ENCODE peak calls at places on chromosomes 2 and 18, in seven cellular contexts. Y is HCT116, C is SK-N-SH, T is GM12878, B is H1, O is K562, H is HepG2. I is an unnamed sample.

GRCh38 chr2:106664669-106665068 is 177.5 kb downstream of the CD8B2 start:
- DNase-seq in Y (no peak), C (no peak), T (peak), B (no peak), O (no peak), H (no peak), I (no peak)

GRCh38 chr2:102061286-102061699 is 69.5 kb downstream of the IL1R2 start:
- DNase-seq in Y (no peak), C (no peak), T (no peak), B (no peak), O (no peak), H (no peak), I (no peak)

GRCh38 chr2:241223211-241224067 is 35.0 kb downstream of the ANO7 start:
- DNase-seq in Y (no peak), C (no peak), T (no peak), B (no peak), O (no peak), H (peak), I (no peak)

GRCh38 chr2:98049991-98050519 is 36.9 kb upstream of the VWA3B start:
- DNase-seq in Y (no peak), C (no peak), T (no peak), B (no peak), O (no peak), H (no peak), I (no peak)

GRCh38 chr2:145760781-145761649 is 1241.1 kb upstream of the ZEB2 start:
- DNase-seq in Y (no peak), C (no peak), T (no peak), B (no peak), O (no peak), H (peak), I (peak)

GRCh38 chr18:78561757-78562445 is 417.7 kb upstream of the SALL3 start:
- DNase-seq in Y (no peak), C (no peak), T (no peak), B (no peak), O (no peak), H (no peak), I (no peak)

GRCh38 chr18:29849145-29849544 is 1193.4 kb downstream of the DSC3 start:
- DNase-seq in Y (no peak), C (no peak), T (no peak), B (no peak), O (no peak), H (no peak), I (no peak)

GRCh38 chr18:46001892-46002291 is 34.8 kb upstream of the EPG5 start:
- DNase-seq in Y (no peak), C (no peak), T (no peak), B (no peak), O (no peak), H (no peak), I (no peak)

GRCh38 chr2:222859786-222860726 is 780 bp upstream of the ACSL3 start:
- DNase-seq in Y (no peak), C (peak), T (no peak), B (no peak), O (no peak), H (peak), I (no peak)

GRCh38 chr18:46071894-46072867 is at the start of gene PSTPIP2:
- DNase-seq in Y (peak), C (peak), T (no peak), B (peak), O (peak), H (no peak), I (no peak)

GRCh38 chr2:136932700-136933099 is 167.4 kb downstream of the THSD7B start:
- DNase-seq in Y (no peak), C (peak), T (no peak), B (peak), O (no peak), H (peak), I (peak)
- TF ChIP-seq SIN3A in Y (no peak), C (no peak), T (no peak), B (no peak), O (no peak), H (no peak), I (no peak)

DNA sequence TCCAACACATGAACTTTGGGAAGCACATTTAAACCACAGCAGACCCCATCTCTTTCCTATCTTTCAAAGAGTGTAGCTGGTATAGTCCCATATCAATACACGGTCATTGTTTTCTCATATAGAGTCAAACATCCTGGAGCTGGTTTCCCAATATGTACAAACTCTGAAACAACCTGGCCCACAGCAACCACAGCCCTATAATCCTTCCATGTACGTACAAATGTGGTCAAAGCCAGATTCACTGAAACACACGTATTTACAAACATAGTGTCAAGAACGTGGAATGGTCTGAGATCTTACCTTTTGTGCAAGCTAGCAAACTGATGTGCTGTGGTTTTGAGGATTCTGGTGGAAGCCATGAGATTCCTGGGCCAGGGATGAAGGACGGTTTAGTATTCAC is 97.3 kb downstream of the HS1BP3 start:
- DNase-seq in Y (no peak), C (no peak), T (no peak), B (no peak), O (no peak), H (peak), I (no peak)
- TF ChIP-seq SIN3A in Y (no peak), C (no peak), T (no peak), B (no peak), O (no peak), H (no peak), I (no peak)

DNA sequence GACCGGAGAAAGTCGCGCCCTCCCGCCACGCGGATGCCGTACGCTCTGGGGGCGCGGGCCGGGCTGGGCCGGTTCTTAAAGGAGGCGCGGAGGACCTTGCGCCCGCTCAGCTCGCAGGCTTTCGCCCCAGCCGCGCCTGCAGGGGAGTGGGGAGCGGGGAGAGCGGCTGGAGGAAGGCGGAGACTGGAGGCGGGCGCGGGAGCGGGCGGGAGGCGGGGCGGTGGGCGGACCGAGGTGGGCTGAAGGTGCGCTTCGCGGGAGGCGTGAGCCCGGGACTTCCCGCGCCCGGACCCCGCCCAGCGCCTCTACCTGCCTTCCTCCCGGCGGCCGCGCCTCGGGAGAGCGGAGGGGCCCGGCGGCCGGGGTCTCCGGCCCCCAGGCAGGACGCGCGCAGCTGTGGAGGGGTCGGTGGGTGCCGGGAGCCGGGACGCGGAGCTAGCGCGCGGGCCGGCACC is at the start of gene ADRA2B:
- DNase-seq in Y (peak), C (peak), T (no peak), B (peak), O (peak), H (no peak), I (no peak)
- TF ChIP-seq SIN3A in Y (no peak), C (no peak), T (no peak), B (no peak), O (no peak), H (no peak), I (no peak)

GRCh38 chr2:180124273-180124881 is 117.3 kb upstream of the CWC22 start:
- DNase-seq in Y (peak), C (peak), T (peak), B (no peak), O (peak), H (peak), I (peak)
- TF ChIP-seq SIN3A in Y (no peak), C (no peak), T (no peak), B (no peak), O (no peak), H (no peak), I (no peak)

GRCh38 chr2:84697895-84698294 is 181.6 kb downstream of the DNAH6 start:
- DNase-seq in Y (no peak), C (no peak), T (no peak), B (no peak), O (no peak), H (no peak), I (no peak)
- TF ChIP-seq SIN3A in Y (no peak), C (no peak), T (no peak), B (no peak), O (no peak), H (no peak), I (no peak)

GRCh38 chr2:207231106-207231860 is 65.5 kb upstream of the KLF7 start:
- DNase-seq in Y (no peak), C (no peak), T (no peak), B (no peak), O (no peak), H (no peak), I (no peak)
- TF ChIP-seq SIN3A in Y (no peak), C (no peak), T (no peak), B (no peak), O (no peak), H (no peak), I (no peak)

GRCh38 chr2:10407841-10408648 is 40.1 kb downstream of the ODC1 start:
- DNase-seq in Y (peak), C (no peak), T (peak), B (no peak), O (peak), H (peak), I (peak)

GRCh38 chr2:10407432-10407831 is 40.7 kb downstream of the ODC1 start:
- DNase-seq in Y (no peak), C (no peak), T (no peak), B (no peak), O (no peak), H (no peak), I (no peak)

GRCh38 chr2:10410716-10411437 is 37.2 kb downstream of the ODC1 start:
- DNase-seq in Y (no peak), C (no peak), T (no peak), B (no peak), O (no peak), H (no peak), I (no peak)

GRCh38 chr2:10410001-10410671 is 38.0 kb downstream of the ODC1 start:
- DNase-seq in Y (no peak), C (no peak), T (peak), B (no peak), O (no peak), H (no peak), I (no peak)

DNA sequence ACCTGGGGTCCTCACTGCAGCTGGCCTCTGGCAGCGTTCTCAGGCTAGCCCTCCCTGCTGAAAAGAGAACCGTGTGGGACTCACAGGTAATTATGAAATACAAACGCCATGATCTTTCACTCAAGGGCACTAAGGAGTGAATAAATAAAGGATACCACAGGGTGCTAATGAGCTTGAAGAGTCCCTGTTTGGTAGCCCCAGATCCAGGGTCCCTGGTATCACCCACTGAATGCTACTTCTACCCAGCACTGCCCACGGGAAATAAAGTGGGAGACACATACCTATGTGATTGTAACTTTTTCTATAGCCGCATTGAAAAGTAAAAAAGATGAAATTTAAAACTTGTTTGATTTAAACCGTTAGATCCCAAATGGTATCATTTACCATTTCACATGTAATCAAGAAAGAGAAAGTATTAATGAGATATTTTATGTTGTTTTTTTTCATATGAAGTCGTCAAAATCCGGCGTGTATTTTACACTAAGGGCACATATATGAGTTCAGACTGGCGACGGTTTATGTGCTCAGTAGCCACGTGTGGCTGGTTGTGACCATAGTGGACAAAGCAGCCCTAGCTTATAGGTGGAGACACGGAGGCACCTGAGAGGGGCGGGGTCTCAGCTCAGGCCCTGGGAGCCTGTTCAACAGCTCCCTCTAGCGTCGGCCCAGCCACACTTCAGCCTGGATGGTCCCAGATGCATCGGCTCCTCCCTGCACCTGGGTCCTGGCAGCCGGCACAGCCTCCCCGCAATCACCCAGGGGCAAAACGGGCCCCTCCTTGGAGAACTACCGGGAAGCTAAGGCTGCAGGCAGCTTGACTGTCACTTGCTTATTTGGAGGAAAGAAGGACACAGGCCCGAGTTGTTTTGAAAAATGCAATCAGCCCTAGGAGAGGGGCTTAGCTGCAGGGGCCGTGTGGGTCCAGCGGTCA is 39.2 kb downstream of the ODC1 start:
- DNase-seq in Y (peak), C (peak), T (peak), B (peak), O (peak), H (peak), I (peak)
- TF ChIP-seq SIN3A in Y (no peak), C (no peak), T (no peak), B (no peak), O (no peak), H (peak), I (no peak)

GRCh38 chr2:96933528-96933927 is 52.9 kb downstream of the FAM178B start:
- DNase-seq in Y (no peak), C (peak), T (no peak), B (no peak), O (no peak), H (no peak), I (no peak)
- TF ChIP-seq SIN3A in Y (no peak), C (no peak), T (no peak), B (no peak), O (no peak), H (no peak), I (no peak)

GRCh38 chr2:167548396-167548795 is 660.1 kb downstream of the XIRP2 start:
- DNase-seq in Y (no peak), C (no peak), T (no peak), B (no peak), O (no peak), H (no peak), I (no peak)

GRCh38 chr2:167551411-167551810 is 663.1 kb downstream of the XIRP2 start:
- DNase-seq in Y (no peak), C (peak), T (no peak), B (no peak), O (no peak), H (no peak), I (no peak)

GRCh38 chr2:167553635-167554034 is 665.4 kb downstream of the XIRP2 start:
- DNase-seq in Y (no peak), C (no peak), T (no peak), B (no peak), O (no peak), H (no peak), I (no peak)

GRCh38 chr2:167544602-167545001 is 656.3 kb downstream of the XIRP2 start:
- DNase-seq in Y (no peak), C (no peak), T (no peak), B (no peak), O (no peak), H (no peak), I (no peak)

GRCh38 chr2:167550448-167550847 is 662.2 kb downstream of the XIRP2 start:
- DNase-seq in Y (peak), C (peak), T (no peak), B (no peak), O (no peak), H (peak), I (no peak)
- TF ChIP-seq SIN3A in Y (no peak), C (no peak), T (no peak), B (no peak), O (no peak), H (no peak), I (no peak)

DNA sequence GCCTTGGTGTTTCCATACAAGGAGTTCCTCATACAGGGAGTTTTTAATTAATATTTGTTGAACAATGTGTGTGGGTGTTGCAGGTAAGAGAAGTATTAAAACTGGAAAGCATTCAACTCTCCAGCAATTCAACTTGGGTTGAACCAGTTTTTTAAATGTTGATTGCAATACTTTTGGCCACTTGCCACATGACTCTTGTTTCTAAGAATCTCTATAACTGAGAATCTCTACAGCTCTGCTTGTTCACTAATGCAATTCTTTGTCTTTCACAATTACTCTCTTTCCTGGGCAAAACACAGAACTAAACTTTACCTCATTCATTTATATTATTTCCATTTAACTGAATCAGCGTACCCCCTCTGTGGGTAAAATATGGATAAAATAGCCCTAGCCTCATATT is 429.4 kb downstream of the ARHGAP15 start:
- DNase-seq in Y (no peak), C (no peak), T (no peak), B (no peak), O (no peak), H (no peak), I (no peak)
- TF ChIP-seq SIN3A in Y (no peak), C (no peak), T (no peak), B (no peak), O (no peak), H (no peak), I (no peak)

I was measured in Panc1.